ENCODE peak calls at places on chromosomes 6 and 20, in nine cellular contexts. One of them, this sample, is unnamed.

GRCh38 chr6:149451361-149452061 is 33.3 kb downstream of the ZC3H12D start:
- DNase-seq in vagina: no peak
- DNase-seq in stimulated activated CD4-positive, alpha-beta T cell treated with anti-CD3 and anti-CD28 coated beads, TNF-alpha, amount 100 ng/mL, for 24 hours: no peak
- DNase-seq in activated B cell treated with CpG ODN at 0.5 μM for 24 hours: no peak
- DNase-seq in caudate nucleus: no peak
- DNase-seq in activated CD4-positive, alpha-beta memory T cell treated with anti-CD3 and anti-CD28 coated beads, Interleukin-2, amount 10 ng/mL, durations not matched to agents 7 days and 5 days: no peak
- DNase-seq in GM12865: no peak
- DNase-seq in activated T-helper 2 cell treated with anti-CD3 and anti-CD28 coated beads, Interferon-gamma antibody, Interleukin-2, Interleukin-4, amounts not matched to agents 10 μg/mL and 5 μg/mL and 100 μg/mL, durations not matched to agents 14 hours and 24 hours and 36 hours: no peak
- DNase-seq in GM13977: no peak
- DNase-seq in this sample: no peak

GRCh38 chr6:54291738-54292137 is 16.5 kb upstream of the TINAG start:
- DNase-seq in vagina: no peak
- DNase-seq in GM12865: peak
- DNase-seq in stimulated activated CD4-positive, alpha-beta T cell treated with anti-CD3 and anti-CD28 coated beads, TNF-alpha, amount 100 ng/mL, for 24 hours: no peak
- DNase-seq in activated CD4-positive, alpha-beta memory T cell treated with anti-CD3 and anti-CD28 coated beads, Interleukin-2, amount 10 ng/mL, durations not matched to agents 7 days and 5 days: no peak
- DNase-seq in GM13977: peak
- DNase-seq in activated T-helper 2 cell treated with anti-CD3 and anti-CD28 coated beads, Interferon-gamma antibody, Interleukin-2, Interleukin-4, amounts not matched to agents 10 μg/mL and 5 μg/mL and 100 μg/mL, durations not matched to agents 14 hours and 24 hours and 36 hours: no peak
- DNase-seq in caudate nucleus: peak
- DNase-seq in activated B cell treated with CpG ODN at 0.5 μM for 24 hours: no peak
- DNase-seq in this sample: no peak

GRCh38 chr6:152428126-152428525 is 209.0 kb downstream of the SYNE1 start:
- DNase-seq in activated CD4-positive, alpha-beta memory T cell treated with anti-CD3 and anti-CD28 coated beads, Interleukin-2, amount 10 ng/mL, durations not matched to agents 7 days and 5 days: no peak
- DNase-seq in vagina: no peak
- DNase-seq in activated B cell treated with CpG ODN at 0.5 μM for 24 hours: no peak
- DNase-seq in activated T-helper 2 cell treated with anti-CD3 and anti-CD28 coated beads, Interferon-gamma antibody, Interleukin-2, Interleukin-4, amounts not matched to agents 10 μg/mL and 5 μg/mL and 100 μg/mL, durations not matched to agents 14 hours and 24 hours and 36 hours: no peak
- DNase-seq in GM13977: no peak
- DNase-seq in GM12865: no peak
- DNase-seq in stimulated activated CD4-positive, alpha-beta T cell treated with anti-CD3 and anti-CD28 coated beads, TNF-alpha, amount 100 ng/mL, for 24 hours: no peak
- DNase-seq in caudate nucleus: no peak
- DNase-seq in this sample: no peak

GRCh38 chr6:13454286-13455221 is 32.8 kb downstream of the GFOD1 start:
- DNase-seq in GM12865: peak
- DNase-seq in activated CD4-positive, alpha-beta memory T cell treated with anti-CD3 and anti-CD28 coated beads, Interleukin-2, amount 10 ng/mL, durations not matched to agents 7 days and 5 days: peak
- DNase-seq in caudate nucleus: peak
- DNase-seq in vagina: peak
- DNase-seq in activated B cell treated with CpG ODN at 0.5 μM for 24 hours: peak
- DNase-seq in stimulated activated CD4-positive, alpha-beta T cell treated with anti-CD3 and anti-CD28 coated beads, TNF-alpha, amount 100 ng/mL, for 24 hours: peak
- DNase-seq in GM13977: peak
- DNase-seq in activated T-helper 2 cell treated with anti-CD3 and anti-CD28 coated beads, Interferon-gamma antibody, Interleukin-2, Interleukin-4, amounts not matched to agents 10 μg/mL and 5 μg/mL and 100 μg/mL, durations not matched to agents 14 hours and 24 hours and 36 hours: peak
- DNase-seq in this sample: peak

GRCh38 chr6:156437084-156437879 is 339.9 kb upstream of the ARID1B start:
- DNase-seq in activated CD4-positive, alpha-beta memory T cell treated with anti-CD3 and anti-CD28 coated beads, Interleukin-2, amount 10 ng/mL, durations not matched to agents 7 days and 5 days: no peak
- DNase-seq in activated B cell treated with CpG ODN at 0.5 μM for 24 hours: no peak
- DNase-seq in GM13977: no peak
- DNase-seq in activated T-helper 2 cell treated with anti-CD3 and anti-CD28 coated beads, Interferon-gamma antibody, Interleukin-2, Interleukin-4, amounts not matched to agents 10 μg/mL and 5 μg/mL and 100 μg/mL, durations not matched to agents 14 hours and 24 hours and 36 hours: no peak
- DNase-seq in caudate nucleus: no peak
- DNase-seq in stimulated activated CD4-positive, alpha-beta T cell treated with anti-CD3 and anti-CD28 coated beads, TNF-alpha, amount 100 ng/mL, for 24 hours: no peak
- DNase-seq in vagina: no peak
- DNase-seq in GM12865: no peak
- DNase-seq in this sample: no peak

GRCh38 chr6:54697423-54697822 is 149.1 kb upstream of the FAM83B start:
- DNase-seq in activated T-helper 2 cell treated with anti-CD3 and anti-CD28 coated beads, Interferon-gamma antibody, Interleukin-2, Interleukin-4, amounts not matched to agents 10 μg/mL and 5 μg/mL and 100 μg/mL, durations not matched to agents 14 hours and 24 hours and 36 hours: no peak
- DNase-seq in GM13977: no peak
- DNase-seq in activated CD4-positive, alpha-beta memory T cell treated with anti-CD3 and anti-CD28 coated beads, Interleukin-2, amount 10 ng/mL, durations not matched to agents 7 days and 5 days: no peak
- DNase-seq in stimulated activated CD4-positive, alpha-beta T cell treated with anti-CD3 and anti-CD28 coated beads, TNF-alpha, amount 100 ng/mL, for 24 hours: no peak
- DNase-seq in activated B cell treated with CpG ODN at 0.5 μM for 24 hours: no peak
- DNase-seq in vagina: no peak
- DNase-seq in GM12865: peak
- DNase-seq in caudate nucleus: no peak
- DNase-seq in this sample: no peak

GRCh38 chr20:6579824-6580223 is 187.7 kb upstream of the BMP2 start:
- DNase-seq in caudate nucleus: no peak
- DNase-seq in activated CD4-positive, alpha-beta memory T cell treated with anti-CD3 and anti-CD28 coated beads, Interleukin-2, amount 10 ng/mL, durations not matched to agents 7 days and 5 days: no peak
- DNase-seq in stimulated activated CD4-positive, alpha-beta T cell treated with anti-CD3 and anti-CD28 coated beads, TNF-alpha, amount 100 ng/mL, for 24 hours: no peak
- DNase-seq in GM12865: no peak
- DNase-seq in activated T-helper 2 cell treated with anti-CD3 and anti-CD28 coated beads, Interferon-gamma antibody, Interleukin-2, Interleukin-4, amounts not matched to agents 10 μg/mL and 5 μg/mL and 100 μg/mL, durations not matched to agents 14 hours and 24 hours and 36 hours: no peak
- DNase-seq in GM13977: no peak
- DNase-seq in activated B cell treated with CpG ODN at 0.5 μM for 24 hours: no peak
- DNase-seq in vagina: no peak
- DNase-seq in this sample: no peak

GRCh38 chr6:144725731-144726522 is 440.8 kb downstream of the UTRN start:
- DNase-seq in stimulated activated CD4-positive, alpha-beta T cell treated with anti-CD3 and anti-CD28 coated beads, TNF-alpha, amount 100 ng/mL, for 24 hours: peak
- DNase-seq in vagina: no peak
- DNase-seq in activated T-helper 2 cell treated with anti-CD3 and anti-CD28 coated beads, Interferon-gamma antibody, Interleukin-2, Interleukin-4, amounts not matched to agents 10 μg/mL and 5 μg/mL and 100 μg/mL, durations not matched to agents 14 hours and 24 hours and 36 hours: no peak
- DNase-seq in GM13977: peak
- DNase-seq in caudate nucleus: no peak
- DNase-seq in activated CD4-positive, alpha-beta memory T cell treated with anti-CD3 and anti-CD28 coated beads, Interleukin-2, amount 10 ng/mL, durations not matched to agents 7 days and 5 days: no peak
- DNase-seq in activated B cell treated with CpG ODN at 0.5 μM for 24 hours: no peak
- DNase-seq in GM12865: peak
- DNase-seq in this sample: no peak